ENCODE peak calls at places on chromosomes 11 and 22, in five cellular contexts. H, R, Q, L and K are unnamed samples. For H3K9me3 and H3K36me3, the result is how much of the 10 kb centered on the place peaks cover.

GRCh38 chr11:74147199-74147929 is 23.4 kb downstream of the C2CD3 start:
- DNase-seq in H (no peak), R (no peak), Q (no peak), L (peak), K (no peak)

GRCh38 chr11:43542734-43543133 is 137.8 kb upstream of the HSD17B12 start:
- DNase-seq in H (no peak), R (no peak), Q (no peak), L (no peak), K (no peak)

GRCh38 chr11:125085301-125086081 is 22.4 kb downstream of the SLC37A2 start:
- DNase-seq in H (peak), R (no peak), Q (peak), L (no peak), K (no peak)

GRCh38 chr11:65643971-65644370 is 6.1 kb downstream of the SIPA1 start:
- DNase-seq in H (no peak), R (no peak), Q (no peak), L (no peak), K (no peak)

GRCh38 chr22:19874307-19875060 is 19.8 kb upstream of the GNB1L start:
- DNase-seq in H (peak), R (no peak), Q (peak), L (no peak), K (peak)

GRCh38 chr22:27875951-27876350 is 43.1 kb downstream of the PITPNB start:
- DNase-seq in H (no peak), R (no peak), Q (no peak), L (no peak), K (no peak)

GRCh38 chr11:64036081-64037026 is 623 bp downstream of the FLRT1 start:
- DNase-seq in H (no peak), R (no peak), Q (no peak), L (peak), K (no peak)

GRCh38 chr11:104001474-104001873 is 35.0 kb upstream of the DDI1 start:
- DNase-seq in H (no peak), R (no peak), Q (no peak), L (peak), K (no peak)

GRCh38 chr22:43005106-43005505 is 9.8 kb downstream of the PACSIN2 start:
- DNase-seq in H (no peak), R (no peak), Q (peak), L (peak), K (no peak)

GRCh38 chr22:46043816-46044717 is 67.1 kb upstream of the WNT7B start:
- DNase-seq in H (peak), R (no peak), Q (peak), L (no peak), K (peak)

GRCh38 chr22:25051983-25052710 is 99.6 kb downstream of the KIAA1671 start:
- DNase-seq in H (no peak), R (no peak), Q (no peak), L (no peak), K (peak)
- H3K27ac ChIP-seq in H (peak), R (no peak), Q (no peak), L (no peak), K (peak)

DNA sequence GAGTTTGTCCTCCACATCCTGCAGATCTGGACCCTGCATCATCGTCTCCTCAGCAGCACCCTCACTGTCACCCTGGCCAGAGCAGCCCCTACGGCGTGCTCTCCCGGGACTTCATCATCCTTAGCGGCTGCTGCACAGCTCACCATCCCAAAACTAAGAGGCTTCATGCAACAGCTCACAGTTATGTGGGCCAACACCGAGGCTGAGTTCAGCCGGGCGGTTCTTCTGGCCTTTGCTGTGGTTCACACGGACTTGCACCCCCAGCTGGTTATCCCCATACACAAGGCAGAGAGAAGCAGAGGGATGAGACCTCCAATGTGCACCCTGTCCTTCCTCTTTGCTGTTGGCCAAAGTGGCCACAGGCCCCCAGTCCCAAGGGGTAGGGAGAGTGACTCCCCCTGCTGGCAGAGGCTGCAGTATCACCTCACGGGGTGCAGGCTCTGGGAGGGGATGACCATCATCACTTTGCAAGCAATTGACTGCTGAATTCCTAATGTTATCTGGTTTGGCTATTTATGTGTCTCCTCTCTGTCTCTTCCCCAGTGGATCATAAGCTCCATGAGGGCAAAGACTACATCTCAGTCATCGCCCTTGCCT is 276.8 kb downstream of the BRD1 start:
- DNase-seq in H (peak), R (no peak), Q (peak), L (no peak), K (no peak)
- H3K9me3 ChIP-seq in H (under half), R (under half), Q (under half), L (under half), K (under half)

DNA sequence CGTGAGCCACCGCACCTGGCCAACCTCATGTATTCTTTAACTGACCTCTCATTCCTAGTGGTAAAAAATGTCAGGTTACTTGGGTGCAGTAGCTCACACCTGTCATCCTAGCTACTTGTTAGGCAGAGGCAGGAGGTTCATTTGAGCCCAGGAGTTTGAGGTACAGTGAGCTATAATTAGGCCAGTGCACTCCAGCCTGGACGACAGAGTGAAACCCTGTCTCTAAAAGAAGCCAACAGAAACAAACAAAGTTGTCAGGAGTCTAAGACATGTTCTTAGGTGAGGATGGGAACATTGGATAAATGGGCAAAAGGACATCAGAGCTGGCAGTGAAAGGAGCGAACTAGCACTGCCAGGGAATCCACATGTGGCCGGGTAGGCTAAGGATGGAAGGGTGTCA is 18.1 kb downstream of the MADD start:
- DNase-seq in H (no peak), R (no peak), Q (no peak), L (no peak), K (no peak)
- H3K36me3 ChIP-seq in H (half or more), R (half or more), Q (half or more), L (half or more), K (half or more)

GRCh38 chr11:44862546-44863101 is 88.1 kb downstream of the TP53I11 start:
- DNase-seq in H (no peak), R (no peak), Q (no peak), L (no peak), K (no peak)
- H3K27ac ChIP-seq in H (no peak), R (peak), Q (no peak), L (peak), K (peak)

GRCh38 chr22:47444746-47445065 is 682.3 kb downstream of the TBC1D22A start:
- DNase-seq in H (no peak), R (no peak), Q (no peak), L (no peak), K (no peak)
- H3K9me3 ChIP-seq in H (under half), R (under half), Q (under half), L (under half), K (under half)

DNA sequence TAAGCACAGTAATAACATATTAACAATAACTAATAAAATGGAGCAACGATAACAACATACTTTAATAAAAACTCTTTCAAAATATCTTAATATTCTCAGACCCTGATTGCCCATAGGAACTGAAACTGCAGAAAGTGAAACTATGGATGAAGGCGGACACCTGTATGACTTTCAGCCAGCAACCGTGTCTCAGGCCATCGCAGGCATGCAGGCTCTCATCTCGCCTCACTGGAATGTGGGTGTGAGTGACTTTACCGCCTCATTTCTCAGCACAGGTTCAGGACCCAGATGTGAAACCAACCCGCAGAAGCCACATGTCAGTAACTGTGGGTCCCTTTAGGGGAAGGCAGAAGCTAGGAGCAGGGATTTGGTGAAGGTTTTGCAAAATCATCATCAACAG is 539.1 kb downstream of the FAM181B start:
- DNase-seq in H (peak), R (no peak), Q (no peak), L (no peak), K (peak)
- H3K36me3 ChIP-seq in H (under half), R (under half), Q (under half), L (under half), K (under half)

GRCh38 chr11:122721964-122722266 is 66.4 kb downstream of the UBASH3B start:
- DNase-seq in H (no peak), R (no peak), Q (no peak), L (peak), K (no peak)
- H3K27ac ChIP-seq in H (peak), R (no peak), Q (no peak), L (peak), K (no peak)

GRCh38 chr22:48498526-48499331 is 1328.9 kb downstream of the BRD1 start:
- DNase-seq in H (peak), R (no peak), Q (peak), L (no peak), K (no peak)
- H3K9me3 ChIP-seq in H (under half), R (under half), Q (under half), L (under half), K (under half)

GRCh38 chr11:86021390-86021789 is 47.5 kb downstream of the PICALM start:
- DNase-seq in H (no peak), R (no peak), Q (no peak), L (no peak), K (no peak)

GRCh38 chr11:86016451-86016850 is 52.4 kb downstream of the PICALM start:
- DNase-seq in H (no peak), R (no peak), Q (no peak), L (no peak), K (no peak)

GRCh38 chr11:86014221-86014620 is 54.7 kb downstream of the PICALM start:
- DNase-seq in H (no peak), R (no peak), Q (no peak), L (no peak), K (no peak)

GRCh38 chr11:86015699-86016098 is 53.2 kb downstream of the PICALM start:
- DNase-seq in H (no peak), R (no peak), Q (no peak), L (no peak), K (no peak)

GRCh38 chr11:86018249-86018648 is 50.6 kb downstream of the PICALM start:
- DNase-seq in H (no peak), R (no peak), Q (no peak), L (no peak), K (no peak)
- H3K36me3 ChIP-seq in H (half or more), R (under half), Q (half or more), L (under half), K (under half)

GRCh38 chr11:10913996-10914514 is 56.2 kb upstream of the ZBED5 start:
- DNase-seq in H (no peak), R (no peak), Q (no peak), L (no peak), K (no peak)
- H3K27ac ChIP-seq in H (no peak), R (no peak), Q (no peak), L (no peak), K (no peak)